ENCODE peak calls at places on chromosomes 6 and 20, in ten cellular contexts. H, G, W, X, T, B, O, V, K and Z are unnamed samples.

GRCh38 chr20:58697201-58697866 is 4.7 kb downstream of the NPEPL1 start:
- DNase-seq in X (no peak), O (no peak), H (no peak), V (no peak), G (no peak), T (no peak), K (no peak), W (no peak), B (no peak), Z (peak)

GRCh38 chr6:53159558-53159957 is 10.9 kb upstream of the GCM1 start:
- DNase-seq in B (no peak), H (peak), G (no peak), V (no peak), O (no peak), W (no peak), K (peak), T (no peak), X (no peak), Z (no peak)

GRCh38 chr20:4153251-4153650 is 137.9 kb upstream of the RNF24 start:
- DNase-seq in V (no peak), K (no peak), B (no peak), H (no peak), T (no peak), X (no peak), O (peak), G (no peak), W (no peak), Z (no peak)

GRCh38 chr6:5671604-5672559 is 334.8 kb downstream of the NRN1 start:
- DNase-seq in K (peak), B (no peak), G (no peak), H (no peak), W (no peak), X (no peak), V (no peak), O (no peak), T (no peak), Z (no peak)

GRCh38 chr20:11144114-11144513 is 470.3 kb upstream of the JAG1 start:
- DNase-seq in G (no peak), B (no peak), K (no peak), W (no peak), H (no peak), X (no peak), V (no peak), O (no peak), T (no peak), Z (no peak)

GRCh38 chr20:4813839-4814695 is 92.4 kb downstream of the PRND start:
- DNase-seq in H (no peak), G (peak), W (no peak), O (no peak), V (no peak), T (peak), B (no peak), X (no peak), K (peak), Z (peak)

GRCh38 chr20:61744691-61745396 is 320.8 kb downstream of the TAF4 start:
- DNase-seq in G (no peak), V (no peak), O (no peak), K (peak), X (no peak), W (no peak), H (no peak), T (no peak), B (no peak), Z (no peak)

GRCh38 chr6:89140347-89141159 is 5.3 kb upstream of the PM20D2 start:
- DNase-seq in W (no peak), H (no peak), O (no peak), X (no peak), K (no peak), T (no peak), B (no peak), G (no peak), V (no peak), Z (no peak)

GRCh38 chr6:16764188-16764950 is 3.1 kb upstream of the ATXN1 start:
- DNase-seq in K (peak), O (no peak), V (no peak), H (no peak), W (no peak), G (peak), T (peak), X (no peak), B (peak), Z (no peak)

GRCh38 chr6:134123666-134124208 is 71.3 kb upstream of the SLC2A12 start:
- DNase-seq in O (peak), T (peak), V (peak), K (peak), H (peak), G (peak), B (peak), X (no peak), W (no peak), Z (no peak)

GRCh38 chr6:140380371-140381218 is 1006.1 kb upstream of the CITED2 start:
- DNase-seq in B (no peak), G (no peak), T (no peak), H (no peak), K (no peak), W (no peak), V (no peak), O (no peak), X (no peak), Z (no peak)

GRCh38 chr20:60057123-60057865 is 99.1 kb downstream of the CDH26 start:
- DNase-seq in O (peak), X (peak), T (peak), K (peak), W (peak), V (peak), G (peak), B (peak), H (peak), Z (peak)

GRCh38 chr6:30928677-30929076 is 3.3 kb downstream of the SFTA2 start:
- DNase-seq in O (no peak), T (no peak), B (no peak), W (no peak), H (no peak), K (no peak), X (no peak), G (no peak), V (no peak), Z (no peak)

GRCh38 chr6:44733868-44734267 is 346.4 kb downstream of the CDC5L start:
- DNase-seq in B (no peak), H (no peak), V (no peak), G (no peak), T (no peak), X (no peak), W (no peak), K (no peak), O (no peak), Z (no peak)

GRCh38 chr20:63074631-63075030 is 67.9 kb upstream of the BHLHE23 start:
- DNase-seq in H (no peak), K (no peak), T (no peak), G (no peak), W (no peak), B (no peak), O (no peak), V (no peak), X (no peak), Z (no peak)

GRCh38 chr6:35710241-35710847 is 21.6 kb upstream of the FKBP5 start:
- DNase-seq in G (peak), W (no peak), V (no peak), O (no peak), K (no peak), B (no peak), H (peak), T (peak), X (no peak), Z (no peak)

GRCh38 chr6:75418233-75418632 is 75.4 kb downstream of the FILIP1 start:
- DNase-seq in K (no peak), B (peak), H (no peak), O (peak), T (no peak), V (peak), W (no peak), X (no peak), G (no peak), Z (no peak)

GRCh38 chr6:96015321-96015790 is 418 bp upstream of the FUT9 start:
- DNase-seq in K (peak), O (peak), H (peak), V (peak), G (peak), W (peak), T (no peak), X (no peak), B (no peak), Z (no peak)

GRCh38 chr20:9963029-9963428 is 71.8 kb upstream of the ANKEF1 start:
- DNase-seq in G (no peak), T (no peak), O (no peak), K (no peak), B (no peak), H (no peak), W (no peak), V (no peak), X (no peak), Z (no peak)

GRCh38 chr20:53839423-53840176 is 230.8 kb downstream of the BCAS1 start:
- DNase-seq in O (no peak), T (peak), K (no peak), W (no peak), B (no peak), X (no peak), H (peak), V (no peak), G (peak), Z (peak)

GRCh38 chr6:145026267-145026679 is 709.0 kb downstream of the EPM2A start:
- DNase-seq in O (no peak), H (no peak), W (no peak), X (no peak), T (no peak), V (no peak), G (no peak), K (no peak), B (no peak), Z (no peak)

GRCh38 chr20:49690899-49691620 is 22.6 kb downstream of the B4GALT5 start:
- DNase-seq in O (peak), V (no peak), B (no peak), W (no peak), H (no peak), K (no peak), T (no peak), X (no peak), G (no peak), Z (no peak)

GRCh38 chr6:136816716-136817115 is 5.7 kb upstream of the PEX7 start:
- DNase-seq in T (no peak), W (no peak), B (no peak), G (no peak), K (peak), V (no peak), H (no peak), O (no peak), X (no peak), Z (no peak)

GRCh38 chr20:17843246-17844132 is 125.1 kb downstream of the SNX5 start:
- DNase-seq in T (peak), H (no peak), G (peak), W (no peak), V (no peak), K (no peak), X (no peak), B (peak), O (peak), Z (peak)

GRCh38 chr6:112691289-112691688 is 344.2 kb downstream of the RFPL4B start:
- DNase-seq in T (no peak), V (no peak), W (no peak), H (peak), G (no peak), B (peak), X (no peak), O (peak), K (peak), Z (no peak)

GRCh38 chr20:62728781-62729300 is 20.2 kb downstream of the NTSR1 start:
- DNase-seq in G (no peak), B (no peak), K (no peak), V (no peak), X (no peak), O (no peak), W (no peak), T (no peak), H (peak), Z (no peak)

GRCh38 chr20:10761786-10762185 is 88.0 kb upstream of the JAG1 start:
- DNase-seq in X (no peak), V (no peak), G (no peak), T (no peak), K (no peak), H (no peak), W (no peak), O (peak), B (peak), Z (no peak)

GRCh38 chr6:124780621-124781020 is 181.6 kb upstream of the RNF217 start:
- DNase-seq in G (no peak), X (no peak), W (no peak), B (no peak), H (no peak), O (no peak), K (no peak), V (no peak), T (no peak), Z (no peak)

GRCh38 chr6:24721461-24722215 is 2.7 kb upstream of the C6orf62 start:
- DNase-seq in X (no peak), V (peak), K (no peak), O (no peak), H (no peak), W (peak), T (no peak), G (peak), B (no peak), Z (no peak)

GRCh38 chr20:24684954-24685691 is 215.7 kb downstream of the SYNDIG1 start:
- DNase-seq in W (no peak), O (no peak), V (no peak), X (no peak), T (no peak), K (peak), G (no peak), H (no peak), B (no peak), Z (no peak)

GRCh38 chr6:133964052-133964451 is 11.0 kb downstream of the TBPL1 start:
- DNase-seq in H (no peak), T (peak), B (peak), W (no peak), G (peak), K (no peak), V (no peak), X (no peak), O (no peak), Z (no peak)

GRCh38 chr6:113853252-113853651 is 3.9 kb upstream of the MARCKS start:
- DNase-seq in O (no peak), G (no peak), H (no peak), V (no peak), B (no peak), W (no peak), X (no peak), K (no peak), T (no peak), Z (no peak)